ENCODE peak calls at places on chromosomes 3 and 15, in seven cellular contexts. E, D, H, Z, N, L and P are unnamed samples.
A peak's percentile ranks its signal among the peaks of the same experiment; 100 is the strongest.

GRCh38 chr3:60953406-60953805 is 297.8 kb downstream of the FHIT start:
- DNase-seq in D (no peak), E (no peak), H (no peak), Z (no peak), L (no peak), N (no peak), P (no peak)

GRCh38 chr15:48459571-48460461 is 128.6 kb downstream of the DUT start:
- DNase-seq in Z (no peak), N (no peak), H (no peak), D (no peak), L (no peak), E (no peak), P (no peak)

GRCh38 chr15:85607141-85607806 is 187.5 kb downstream of the KLHL25 start:
- DNase-seq in Z (no peak), L (no peak), H (no peak), E (no peak), N (no peak), D (peak; percentile 26), P (no peak)

GRCh38 chr15:101652783-101653430 is 726 bp upstream of the TM2D3 start:
- DNase-seq in L (no peak), E (no peak), Z (peak; percentile 69), N (no peak), D (peak; percentile 20), H (no peak), P (no peak)

GRCh38 chr3:186284661-186285060 is 77.4 kb downstream of the DGKG start:
- DNase-seq in H (no peak), E (no peak), D (no peak), L (no peak), N (no peak), Z (no peak), P (no peak)

GRCh38 chr15:80436511-80437307 is 32.5 kb downstream of the ARNT2 start:
- DNase-seq in Z (no peak), L (no peak), E (no peak), N (no peak), H (no peak), D (no peak), P (no peak)

GRCh38 chr3:152159328-152159727 is 109.4 kb upstream of the MBNL1 start:
- DNase-seq in E (no peak), N (no peak), D (no peak), H (no peak), L (no peak), Z (no peak), P (no peak)

GRCh38 chr15:68636256-68636655 is 57.5 kb downstream of the CORO2B start:
- DNase-seq in H (no peak), D (no peak), L (no peak), Z (no peak), E (no peak), N (no peak), P (no peak)

GRCh38 chr3:177930771-177931170 is 605.5 kb upstream of the KCNMB2 start:
- DNase-seq in D (no peak), E (no peak), L (no peak), H (no peak), Z (no peak), N (no peak), P (no peak)

GRCh38 chr15:38072507-38073277 is 138.3 kb downstream of the TMCO5A start:
- DNase-seq in Z (peak; percentile 86), N (peak; percentile 40), L (no peak), H (peak; percentile 80), E (no peak), D (no peak), P (peak; percentile 84)

GRCh38 chr3:64627471-64628321 is 60.1 kb downstream of the ADAMTS9 start:
- DNase-seq in E (no peak), D (no peak), N (no peak), Z (no peak), L (no peak), H (no peak), P (no peak)

GRCh38 chr3:87191641-87192040 is 35.5 kb upstream of the CHMP2B start:
- DNase-seq in E (no peak), Z (no peak), D (no peak), L (no peak), N (no peak), H (no peak), P (no peak)

GRCh38 chr3:119360046-119360445 is 65.9 kb downstream of the ARHGAP31 start:
- DNase-seq in H (no peak), Z (no peak), L (no peak), E (no peak), D (no peak), N (no peak), P (no peak)

GRCh38 chr3:129015388-129016105 is 14.4 kb downstream of the EFCC1 start:
- DNase-seq in D (no peak), Z (no peak), H (peak; percentile 44), L (no peak), N (no peak), E (no peak), P (no peak)

GRCh38 chr3:8621141-8621540 is 23.5 kb downstream of the SSUH2 start:
- DNase-seq in L (no peak), Z (no peak), N (no peak), E (no peak), D (no peak), H (no peak), P (no peak)

GRCh38 chr3:27684302-27684701 is 37.8 kb downstream of the EOMES start:
- DNase-seq in L (no peak), H (no peak), E (no peak), D (no peak), Z (no peak), N (no peak), P (no peak)

GRCh38 chr15:95912280-95912625 is 418.2 kb upstream of the NR2F2 start:
- DNase-seq in E (no peak), Z (no peak), H (no peak), L (no peak), N (no peak), D (no peak), P (no peak)